ENCODE peak calls at places on chromosomes 4 and X, in five cellular contexts. One of them, this sample, is unnamed.

GRCh38 chr4:142781114-142781513 is 65.0 kb downstream of the INPP4B start:
- DNase-seq in stimulated activated CD4-positive, alpha-beta T cell treated with anti-CD3 and anti-CD28 coated beads, Interleukin-4, amount 100 ng/mL, for 48 hours: no peak
- DNase-seq in kidney: no peak
- DNase-seq in left colon: no peak
- DNase-seq in NCI-H1105: no peak
- DNase-seq in this sample: peak

GRCh38 chrX:75746891-75747639 is 38.0 kb downstream of the MAGEE2 start:
- DNase-seq in stimulated activated CD4-positive, alpha-beta T cell treated with anti-CD3 and anti-CD28 coated beads, Interleukin-4, amount 100 ng/mL, for 48 hours: peak
- DNase-seq in kidney: peak
- DNase-seq in left colon: peak
- DNase-seq in NCI-H1105: peak
- DNase-seq in this sample: peak

GRCh38 chrX:9606971-9607370 is 142.1 kb downstream of the TBL1X start:
- DNase-seq in stimulated activated CD4-positive, alpha-beta T cell treated with anti-CD3 and anti-CD28 coated beads, Interleukin-4, amount 100 ng/mL, for 48 hours: no peak
- DNase-seq in kidney: no peak
- DNase-seq in left colon: no peak
- DNase-seq in NCI-H1105: no peak
- DNase-seq in this sample: no peak

GRCh38 chrX:109485470-109486340 is 3.8 kb upstream of the GUCY2F start:
- DNase-seq in stimulated activated CD4-positive, alpha-beta T cell treated with anti-CD3 and anti-CD28 coated beads, Interleukin-4, amount 100 ng/mL, for 48 hours: peak
- DNase-seq in kidney: no peak
- DNase-seq in left colon: peak
- DNase-seq in NCI-H1105: peak
- DNase-seq in this sample: peak

GRCh38 chrX:24148118-24148517 is 1.4 kb upstream of the ZFX start:
- DNase-seq in stimulated activated CD4-positive, alpha-beta T cell treated with anti-CD3 and anti-CD28 coated beads, Interleukin-4, amount 100 ng/mL, for 48 hours: no peak
- DNase-seq in kidney: no peak
- DNase-seq in left colon: no peak
- DNase-seq in NCI-H1105: no peak
- DNase-seq in this sample: peak

GRCh38 chrX:138710866-138711331 is 618 bp downstream of the FGF13 start:
- DNase-seq in stimulated activated CD4-positive, alpha-beta T cell treated with anti-CD3 and anti-CD28 coated beads, Interleukin-4, amount 100 ng/mL, for 48 hours: no peak
- DNase-seq in kidney: peak
- DNase-seq in left colon: peak
- DNase-seq in NCI-H1105: no peak
- DNase-seq in this sample: peak

GRCh38 chr4:155944516-155944915 is 9.2 kb downstream of the CTSO start:
- DNase-seq in stimulated activated CD4-positive, alpha-beta T cell treated with anti-CD3 and anti-CD28 coated beads, Interleukin-4, amount 100 ng/mL, for 48 hours: no peak
- DNase-seq in kidney: no peak
- DNase-seq in left colon: no peak
- DNase-seq in NCI-H1105: no peak
- DNase-seq in this sample: no peak

GRCh38 chrX:78595901-78596502 is 63.1 kb downstream of the RTL3 start:
- DNase-seq in stimulated activated CD4-positive, alpha-beta T cell treated with anti-CD3 and anti-CD28 coated beads, Interleukin-4, amount 100 ng/mL, for 48 hours: no peak
- DNase-seq in kidney: no peak
- DNase-seq in left colon: no peak
- DNase-seq in NCI-H1105: no peak
- DNase-seq in this sample: peak

GRCh38 chr4:68209003-68209402 is 36.5 kb downstream of the TMPRSS11B start:
- DNase-seq in stimulated activated CD4-positive, alpha-beta T cell treated with anti-CD3 and anti-CD28 coated beads, Interleukin-4, amount 100 ng/mL, for 48 hours: no peak
- DNase-seq in kidney: no peak
- DNase-seq in left colon: no peak
- DNase-seq in NCI-H1105: no peak
- DNase-seq in this sample: peak

GRCh38 chr4:121380448-121381147 is at the start of gene QRFPR:
- DNase-seq in stimulated activated CD4-positive, alpha-beta T cell treated with anti-CD3 and anti-CD28 coated beads, Interleukin-4, amount 100 ng/mL, for 48 hours: peak
- DNase-seq in kidney: peak
- DNase-seq in left colon: no peak
- DNase-seq in NCI-H1105: no peak
- DNase-seq in this sample: no peak

GRCh38 chrX:2701600-2701999 is 10.5 kb downstream of the CD99 start:
- DNase-seq in stimulated activated CD4-positive, alpha-beta T cell treated with anti-CD3 and anti-CD28 coated beads, Interleukin-4, amount 100 ng/mL, for 48 hours: no peak
- DNase-seq in kidney: no peak
- DNase-seq in left colon: no peak
- DNase-seq in NCI-H1105: no peak
- DNase-seq in this sample: no peak

GRCh38 chrX:37476571-37477188 is 94.8 kb upstream of the LANCL3 start:
- DNase-seq in stimulated activated CD4-positive, alpha-beta T cell treated with anti-CD3 and anti-CD28 coated beads, Interleukin-4, amount 100 ng/mL, for 48 hours: no peak
- DNase-seq in kidney: no peak
- DNase-seq in left colon: no peak
- DNase-seq in NCI-H1105: no peak
- DNase-seq in this sample: no peak

GRCh38 chr4:1531683-1532548 is 125.7 kb upstream of the NKX1-1 start:
- DNase-seq in stimulated activated CD4-positive, alpha-beta T cell treated with anti-CD3 and anti-CD28 coated beads, Interleukin-4, amount 100 ng/mL, for 48 hours: no peak
- DNase-seq in kidney: peak
- DNase-seq in left colon: no peak
- DNase-seq in NCI-H1105: no peak
- DNase-seq in this sample: no peak

GRCh38 chr4:41538887-41539498 is 1.0 kb downstream of the LIMCH1 start:
- DNase-seq in stimulated activated CD4-positive, alpha-beta T cell treated with anti-CD3 and anti-CD28 coated beads, Interleukin-4, amount 100 ng/mL, for 48 hours: no peak
- DNase-seq in kidney: no peak
- DNase-seq in left colon: no peak
- DNase-seq in NCI-H1105: no peak
- DNase-seq in this sample: no peak

GRCh38 chrX:154059729-154060245 is 37.7 kb downstream of the MECP2 start:
- DNase-seq in stimulated activated CD4-positive, alpha-beta T cell treated with anti-CD3 and anti-CD28 coated beads, Interleukin-4, amount 100 ng/mL, for 48 hours: no peak
- DNase-seq in kidney: no peak
- DNase-seq in left colon: no peak
- DNase-seq in NCI-H1105: no peak
- DNase-seq in this sample: no peak

GRCh38 chrX:48490661-48491060 is 14.7 kb downstream of the FTSJ1 start:
- DNase-seq in stimulated activated CD4-positive, alpha-beta T cell treated with anti-CD3 and anti-CD28 coated beads, Interleukin-4, amount 100 ng/mL, for 48 hours: no peak
- DNase-seq in kidney: peak
- DNase-seq in left colon: no peak
- DNase-seq in NCI-H1105: no peak
- DNase-seq in this sample: no peak